ENCODE peak calls at places on chromosomes 5 and 9, in ten cellular contexts. L is heart right ventricle; B is HCT116; I is aorta; E is CD8-positive, alpha-beta T cell; R is uterus; Q is ascending aorta; N is CD8-positive, alpha-beta memory T cell; Z is fibroblast of lung; D is pancreas. P is an unnamed sample.

GRCh38 chr5:31452314-31452713 is 79.6 kb downstream of the DROSHA start:
- DNase-seq in L (no peak), B (no peak), I (no peak), E (no peak), R (no peak), Q (no peak), N (no peak), Z (no peak), D (no peak), P (no peak)

GRCh38 chr9:93658184-93658925 is 82.0 kb downstream of the PHF2 start:
- DNase-seq in L (peak; percentile 7), B (no peak), I (peak; percentile 40), E (no peak), R (no peak), Q (peak; percentile 3), N (no peak), Z (no peak), D (peak; percentile 44), P (peak; percentile 5)

GRCh38 chr5:31833005-31833404 is 194.1 kb downstream of the PDZD2 start:
- DNase-seq in L (no peak), B (no peak), I (no peak), E (no peak), R (no peak), Q (no peak), N (no peak), Z (peak; percentile 35), D (no peak), P (no peak)

GRCh38 chr9:14198049-14198448 is 115.9 kb downstream of the NFIB start:
- DNase-seq in L (no peak), B (no peak), I (peak; percentile 45), E (no peak), R (no peak), Q (no peak), N (no peak), Z (peak; percentile 57), D (no peak), P (no peak)

GRCh38 chr9:114521846-114522245 is 16.6 kb upstream of the WHRN start:
- DNase-seq in L (no peak), B (no peak), I (no peak), E (no peak), R (no peak), Q (no peak), N (no peak), Z (peak; percentile 50), D (no peak), P (no peak)

GRCh38 chr5:24609694-24610093 is 35.1 kb downstream of the CDH10 start:
- DNase-seq in L (no peak), B (no peak), I (no peak), E (no peak), R (no peak), Q (no peak), N (no peak), Z (no peak), D (no peak), P (no peak)

GRCh38 chr5:86880785-86881492 is 263.2 kb downstream of the COX7C start:
- DNase-seq in L (no peak), B (peak; percentile 81), I (peak; percentile 42), E (peak; percentile 16), R (peak; percentile 18), Q (no peak), N (peak; percentile 21), Z (peak; percentile 86), D (no peak), P (no peak)

GRCh38 chr9:137435980-137436760 is 5.0 kb downstream of the ENTPD8 start:
- DNase-seq in L (peak; percentile 50), B (peak; percentile 57), I (peak; percentile 87), E (no peak), R (peak; percentile 84), Q (no peak), N (no peak), Z (peak; percentile 81), D (peak; percentile 93), P (peak; percentile 38)

GRCh38 chr5:59066367-59067163 is 483.7 kb downstream of the RAB3C start:
- DNase-seq in L (no peak), B (no peak), I (no peak), E (no peak), R (no peak), Q (no peak), N (no peak), Z (peak; percentile 81), D (no peak), P (no peak)

GRCh38 chr5:124087752-124088151 is 575.8 kb downstream of the CSNK1G3 start:
- DNase-seq in L (no peak), B (no peak), I (no peak), E (no peak), R (no peak), Q (no peak), N (no peak), Z (no peak), D (no peak), P (no peak)

GRCh38 chr5:84647581-84647980 is 262.9 kb upstream of the EDIL3 start:
- DNase-seq in L (no peak), B (no peak), I (no peak), E (no peak), R (no peak), Q (no peak), N (no peak), Z (no peak), D (no peak), P (no peak)

GRCh38 chr5:84637662-84638375 is 253.1 kb upstream of the EDIL3 start:
- DNase-seq in L (no peak), B (no peak), I (no peak), E (no peak), R (no peak), Q (no peak), N (no peak), Z (no peak), D (no peak), P (no peak)

GRCh38 chr5:84642324-84642723 is 257.6 kb upstream of the EDIL3 start:
- DNase-seq in L (no peak), B (no peak), I (no peak), E (no peak), R (no peak), Q (no peak), N (no peak), Z (no peak), D (no peak), P (no peak)

DNA sequence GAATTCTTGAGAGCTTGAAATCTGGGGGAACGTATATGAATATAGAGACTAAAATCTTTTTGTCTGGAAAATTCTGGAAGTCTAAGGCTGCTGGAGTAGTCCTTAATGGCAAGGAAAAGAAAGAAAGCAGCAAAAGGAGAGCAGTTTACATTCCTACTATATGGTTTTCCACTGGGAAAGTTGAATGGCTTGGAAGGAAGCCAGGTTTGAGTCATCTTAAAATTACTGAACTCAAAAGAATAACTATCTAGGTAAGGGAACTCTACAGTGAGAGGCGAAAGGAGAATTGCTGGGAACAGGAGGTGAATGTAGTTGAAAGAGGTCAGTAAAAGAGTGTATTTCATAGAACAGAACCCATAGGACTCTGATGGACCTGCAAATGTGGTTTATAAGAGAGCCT is 258.1 kb upstream of the EDIL3 start:
- DNase-seq in L (no peak), B (no peak), I (no peak), E (no peak), R (no peak), Q (no peak), N (no peak), Z (peak; percentile 68), D (no peak), P (no peak)
- H3K4me3 ChIP-seq in L (no peak overlapping the region), B (no peak overlapping the region), I (no peak overlapping the region), E (no peak overlapping the region), R (no peak overlapping the region), Q (no peak overlapping the region), N (no peak overlapping the region), Z (no peak overlapping the region), D (no peak overlapping the region), P (no peak overlapping the region)

GRCh38 chr5:164301708-164302107 is 796.3 kb downstream of the MAT2B start:
- DNase-seq in L (no peak), B (no peak), I (no peak), E (no peak), R (no peak), Q (no peak), N (no peak), Z (no peak), D (no peak), P (no peak)
- H3K4me1 ChIP-seq in L (no peaks in the 10 kb centered on the region), B (no peaks in the 10 kb centered on the region), I (no peaks in the 10 kb centered on the region), E (no peaks in the 10 kb centered on the region), R (no peaks in the 10 kb centered on the region), Q (no peaks in the 10 kb centered on the region), N (no peaks in the 10 kb centered on the region), Z (no peaks in the 10 kb centered on the region), D (no peaks in the 10 kb centered on the region), P (no peaks in the 10 kb centered on the region)

DNA sequence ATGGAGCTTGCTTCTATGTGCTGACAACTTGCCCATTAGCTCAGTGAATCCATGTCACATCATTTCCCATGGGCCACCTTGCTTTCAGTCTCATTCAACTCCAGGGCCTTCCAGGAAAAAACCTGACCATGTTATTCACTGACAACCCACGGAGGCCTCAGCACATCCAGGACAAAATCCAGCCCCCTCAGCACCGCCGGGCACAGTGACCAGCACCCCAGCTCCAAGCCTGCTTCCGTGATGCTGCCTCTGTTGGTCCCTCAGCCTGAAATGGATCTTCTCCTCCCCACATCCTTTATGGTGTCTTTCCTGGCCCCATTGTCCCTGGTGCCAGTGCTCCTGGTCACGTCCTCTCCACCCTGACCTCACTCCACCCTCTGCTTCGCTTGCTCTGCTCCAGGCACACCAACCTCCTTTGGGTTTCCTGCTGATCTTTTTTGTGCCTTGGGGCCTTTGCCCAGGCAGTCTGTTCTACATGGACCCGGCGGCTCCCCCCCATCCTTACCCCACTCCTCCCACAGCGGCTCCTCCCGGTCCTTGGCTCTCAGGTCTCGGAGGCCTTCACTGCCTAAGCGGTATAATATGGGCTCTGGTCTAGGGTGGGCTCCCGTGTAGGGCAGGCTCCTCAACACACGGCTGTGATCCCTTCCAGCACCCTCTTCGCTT is 25.0 kb downstream of the ANKS6 start:
- DNase-seq in L (no peak), B (no peak), I (no peak), E (no peak), R (no peak), Q (no peak), N (no peak), Z (no peak), D (no peak), P (no peak)
- H3K4me3 ChIP-seq in L (no peak overlapping the region), B (no peak overlapping the region), I (no peak overlapping the region), E (no peak overlapping the region), R (no peak overlapping the region), Q (no peak overlapping the region), N (no peak overlapping the region), Z (no peak overlapping the region), D (no peak overlapping the region), P (no peak overlapping the region)

GRCh38 chr9:133134419-133135190 is 13.6 kb upstream of the RALGDS start:
- DNase-seq in L (no peak), B (no peak), I (no peak), E (no peak), R (no peak), Q (no peak), N (no peak), Z (no peak), D (no peak), P (no peak)

GRCh38 chr9:133132174-133132573 is 11.1 kb upstream of the RALGDS start:
- DNase-seq in L (no peak), B (no peak), I (no peak), E (no peak), R (peak; percentile 21), Q (no peak), N (no peak), Z (no peak), D (no peak), P (no peak)

GRCh38 chr9:133131506-133131905 is 10.5 kb upstream of the RALGDS start:
- DNase-seq in L (no peak), B (no peak), I (no peak), E (no peak), R (no peak), Q (no peak), N (no peak), Z (no peak), D (no peak), P (no peak)

GRCh38 chr9:133135193-133135745 is 14.2 kb upstream of the RALGDS start:
- DNase-seq in L (peak; percentile 72), B (peak; percentile 90), I (peak; percentile 80), E (peak; percentile 69), R (peak; percentile 86), Q (no peak), N (no peak), Z (peak; percentile 94), D (peak; percentile 78), P (no peak)

GRCh38 chr9:133133680-133134418 is 12.8 kb upstream of the RALGDS start:
- DNase-seq in L (peak; percentile 84), B (peak; percentile 89), I (peak; percentile 94), E (peak; percentile 93), R (peak; percentile 90), Q (peak; percentile 76), N (peak; percentile 88), Z (peak; percentile 95), D (peak; percentile 84), P (peak; percentile 83)
- H3K4me1 ChIP-seq in L (peaks cover 70% of the 10 kb centered on the region), B (peaks cover 68% of the 10 kb centered on the region), I (no peaks in the 10 kb centered on the region), E (peaks cover 67% of the 10 kb centered on the region), R (peaks cover 30% of the 10 kb centered on the region), Q (peaks cover 29% of the 10 kb centered on the region), N (peaks cover 88% of the 10 kb centered on the region), Z (peaks cover 33% of the 10 kb centered on the region), D (peaks cover 41% of the 10 kb centered on the region), P (peaks cover 95% of the 10 kb centered on the region)

P was measured in left ventricle myocardium inferior.